ENCODE peak calls at places on chromosomes 13 and 19, in five cellular contexts. One of them, this sample, is unnamed.

GRCh38 chr19:46383846-46384245 is 29.5 kb downstream of the CCDC8 start:
- DNase-seq in uterus: no peak
- DNase-seq in mammary epithelial cell: no peak
- DNase-seq in psoas muscle: no peak
- DNase-seq in hepatocyte: no peak
- DNase-seq in this sample: no peak

GRCh38 chr19:4606921-4607678 is 32.2 kb upstream of the TNFAIP8L1 start:
- DNase-seq in uterus: peak; percentile 20
- DNase-seq in mammary epithelial cell: no peak
- DNase-seq in psoas muscle: peak; percentile 69
- DNase-seq in hepatocyte: peak; percentile 41
- DNase-seq in this sample: no peak

GRCh38 chr13:95176611-95177259 is 124.5 kb downstream of the ABCC4 start:
- DNase-seq in uterus: no peak
- DNase-seq in mammary epithelial cell: no peak
- DNase-seq in psoas muscle: no peak
- DNase-seq in hepatocyte: peak; percentile 19
- DNase-seq in this sample: no peak

GRCh38 chr13:111486801-111487200 is 166.4 kb downstream of the TEX29 start:
- DNase-seq in uterus: no peak
- DNase-seq in mammary epithelial cell: no peak
- DNase-seq in psoas muscle: no peak
- DNase-seq in hepatocyte: no peak
- DNase-seq in this sample: no peak

GRCh38 chr13:48776396-48776795 is 122.7 kb downstream of the CYSLTR2 start:
- DNase-seq in uterus: no peak
- DNase-seq in mammary epithelial cell: no peak
- DNase-seq in psoas muscle: no peak
- DNase-seq in hepatocyte: no peak
- DNase-seq in this sample: no peak

GRCh38 chr13:48775804-48776203 is 122.1 kb downstream of the CYSLTR2 start:
- DNase-seq in uterus: no peak
- DNase-seq in mammary epithelial cell: peak; percentile 86
- DNase-seq in psoas muscle: no peak
- DNase-seq in hepatocyte: peak; percentile 16
- DNase-seq in this sample: no peak

GRCh38 chr19:56350416-56351045 is 35.9 kb upstream of the ZSCAN5A start:
- DNase-seq in uterus: peak; percentile 24
- DNase-seq in mammary epithelial cell: peak; percentile 31
- DNase-seq in psoas muscle: no peak
- DNase-seq in hepatocyte: peak; percentile 57
- DNase-seq in this sample: no peak

GRCh38 chr13:80141114-80141849 is 199.6 kb downstream of the SPRY2 start:
- DNase-seq in uterus: peak; percentile 56
- DNase-seq in mammary epithelial cell: no peak
- DNase-seq in psoas muscle: no peak
- DNase-seq in hepatocyte: peak; percentile 39
- DNase-seq in this sample: no peak

GRCh38 chr13:47017476-47017875 is 120.6 kb upstream of the HTR2A start:
- DNase-seq in uterus: no peak
- DNase-seq in mammary epithelial cell: no peak
- DNase-seq in psoas muscle: no peak
- DNase-seq in hepatocyte: no peak
- DNase-seq in this sample: no peak

GRCh38 chr19:36821758-36822157 is 16.4 kb downstream of the ZNF790 start:
- DNase-seq in uterus: no peak
- DNase-seq in mammary epithelial cell: no peak
- DNase-seq in psoas muscle: no peak
- DNase-seq in hepatocyte: no peak
- DNase-seq in this sample: no peak

GRCh38 chr13:36515466-36515865 is 83.2 kb downstream of the CCNA1 start:
- DNase-seq in uterus: no peak
- DNase-seq in mammary epithelial cell: no peak
- DNase-seq in psoas muscle: no peak
- DNase-seq in hepatocyte: no peak
- DNase-seq in this sample: no peak

GRCh38 chr13:49020940-49021548 is 45.3 kb downstream of the FNDC3A start:
- DNase-seq in uterus: no peak
- DNase-seq in mammary epithelial cell: peak; percentile 62
- DNase-seq in psoas muscle: no peak
- DNase-seq in hepatocyte: no peak
- DNase-seq in this sample: no peak

GRCh38 chr19:18899624-18900560 is 3.9 kb upstream of the CERS1 start:
- DNase-seq in uterus: no peak
- DNase-seq in mammary epithelial cell: no peak
- DNase-seq in psoas muscle: no peak
- DNase-seq in hepatocyte: no peak
- DNase-seq in this sample: no peak

GRCh38 chr19:46972301-46972700 is 47.3 kb upstream of the NPAS1 start:
- DNase-seq in uterus: peak; percentile 45
- DNase-seq in mammary epithelial cell: no peak
- DNase-seq in psoas muscle: peak; percentile 68
- DNase-seq in hepatocyte: no peak
- DNase-seq in this sample: no peak

GRCh38 chr13:66660013-66660804 is 569.9 kb downstream of the PCDH9 start:
- DNase-seq in uterus: no peak
- DNase-seq in mammary epithelial cell: peak; percentile 61
- DNase-seq in psoas muscle: no peak
- DNase-seq in hepatocyte: peak; percentile 4
- DNase-seq in this sample: no peak

GRCh38 chr13:24233351-24233901 is 72.9 kb downstream of the SPATA13 start:
- DNase-seq in uterus: peak; percentile 45
- DNase-seq in mammary epithelial cell: no peak
- DNase-seq in psoas muscle: no peak
- DNase-seq in hepatocyte: peak; percentile 35
- DNase-seq in this sample: no peak

GRCh38 chr13:112897603-112897955 is 71.4 kb upstream of the MCF2L start:
- DNase-seq in uterus: no peak
- DNase-seq in mammary epithelial cell: no peak
- DNase-seq in psoas muscle: no peak
- DNase-seq in hepatocyte: no peak
- DNase-seq in this sample: no peak

GRCh38 chr13:99614465-99614885 is 113.2 kb downstream of the TM9SF2 start:
- DNase-seq in uterus: no peak
- DNase-seq in mammary epithelial cell: peak; percentile 91
- DNase-seq in psoas muscle: no peak
- DNase-seq in hepatocyte: peak; percentile 42
- DNase-seq in this sample: peak; percentile 18

GRCh38 chr13:106143930-106144709 is 391.3 kb downstream of the EFNB2 start:
- DNase-seq in uterus: no peak
- DNase-seq in mammary epithelial cell: peak; percentile 87
- DNase-seq in psoas muscle: no peak
- DNase-seq in hepatocyte: peak; percentile 43
- DNase-seq in this sample: no peak

GRCh38 chr19:30799854-30800755 is 427.9 kb downstream of the ZNF536 start:
- DNase-seq in uterus: no peak
- DNase-seq in mammary epithelial cell: no peak
- DNase-seq in psoas muscle: no peak
- DNase-seq in hepatocyte: peak; percentile 62
- DNase-seq in this sample: no peak

GRCh38 chr19:54262066-54262465 is 5.0 kb upstream of the LILRB5 start:
- DNase-seq in uterus: no peak
- DNase-seq in mammary epithelial cell: no peak
- DNase-seq in psoas muscle: no peak
- DNase-seq in hepatocyte: no peak
- DNase-seq in this sample: no peak

GRCh38 chr19:31503211-31503610 is 154.0 kb upstream of the TSHZ3 start:
- DNase-seq in uterus: no peak
- DNase-seq in mammary epithelial cell: no peak
- DNase-seq in psoas muscle: no peak
- DNase-seq in hepatocyte: no peak
- DNase-seq in this sample: no peak

GRCh38 chr19:33199441-33200265 is 5.5 kb downstream of the LRP3 start:
- DNase-seq in uterus: no peak
- DNase-seq in mammary epithelial cell: no peak
- DNase-seq in psoas muscle: no peak
- DNase-seq in hepatocyte: no peak
- DNase-seq in this sample: no peak

GRCh38 chr13:81017525-81018152 is 676.7 kb upstream of the SPRY2 start:
- DNase-seq in uterus: no peak
- DNase-seq in mammary epithelial cell: peak; percentile 12
- DNase-seq in psoas muscle: no peak
- DNase-seq in hepatocyte: peak; percentile 77
- DNase-seq in this sample: no peak

GRCh38 chr13:107421028-107421427 is 794.3 kb downstream of the LIG4 start:
- DNase-seq in uterus: no peak
- DNase-seq in mammary epithelial cell: no peak
- DNase-seq in psoas muscle: no peak
- DNase-seq in hepatocyte: no peak
- DNase-seq in this sample: no peak

GRCh38 chr13:99376924-99377323 is 69.7 kb upstream of the GPR183 start:
- DNase-seq in uterus: no peak
- DNase-seq in mammary epithelial cell: no peak
- DNase-seq in psoas muscle: no peak
- DNase-seq in hepatocyte: no peak
- DNase-seq in this sample: no peak

GRCh38 chr19:46384396-46384795 is 29.0 kb downstream of the CCDC8 start:
- DNase-seq in uterus: no peak
- DNase-seq in mammary epithelial cell: no peak
- DNase-seq in psoas muscle: no peak
- DNase-seq in hepatocyte: no peak
- DNase-seq in this sample: peak; percentile 24

GRCh38 chr19:808176-808741 is 11.0 kb downstream of the PTBP1 start:
- DNase-seq in uterus: no peak
- DNase-seq in mammary epithelial cell: no peak
- DNase-seq in psoas muscle: no peak
- DNase-seq in hepatocyte: no peak
- DNase-seq in this sample: no peak

GRCh38 chr19:34232566-34233481 is 21.5 kb upstream of the GARRE1 start:
- DNase-seq in uterus: peak; percentile 30
- DNase-seq in mammary epithelial cell: peak; percentile 96
- DNase-seq in psoas muscle: peak; percentile 65
- DNase-seq in hepatocyte: peak; percentile 49
- DNase-seq in this sample: no peak

GRCh38 chr19:2739602-2740313 is at the start of gene SLC39A3:
- DNase-seq in uterus: peak; percentile 99
- DNase-seq in mammary epithelial cell: peak; percentile 96
- DNase-seq in psoas muscle: peak; percentile 99
- DNase-seq in hepatocyte: peak; percentile 98
- DNase-seq in this sample: peak; percentile 98
- H3K27ac ChIP-seq in uterus: peak within 1 kb of the TSS; percentile 73
- H3K27ac ChIP-seq in mammary epithelial cell: no peak within 1 kb of the TSS
- H3K27ac ChIP-seq in psoas muscle: peak within 1 kb of the TSS; percentile 72
- H3K27ac ChIP-seq in hepatocyte: no peak within 1 kb of the TSS
- H3K27ac ChIP-seq in this sample: no peak within 1 kb of the TSS

DNA sequence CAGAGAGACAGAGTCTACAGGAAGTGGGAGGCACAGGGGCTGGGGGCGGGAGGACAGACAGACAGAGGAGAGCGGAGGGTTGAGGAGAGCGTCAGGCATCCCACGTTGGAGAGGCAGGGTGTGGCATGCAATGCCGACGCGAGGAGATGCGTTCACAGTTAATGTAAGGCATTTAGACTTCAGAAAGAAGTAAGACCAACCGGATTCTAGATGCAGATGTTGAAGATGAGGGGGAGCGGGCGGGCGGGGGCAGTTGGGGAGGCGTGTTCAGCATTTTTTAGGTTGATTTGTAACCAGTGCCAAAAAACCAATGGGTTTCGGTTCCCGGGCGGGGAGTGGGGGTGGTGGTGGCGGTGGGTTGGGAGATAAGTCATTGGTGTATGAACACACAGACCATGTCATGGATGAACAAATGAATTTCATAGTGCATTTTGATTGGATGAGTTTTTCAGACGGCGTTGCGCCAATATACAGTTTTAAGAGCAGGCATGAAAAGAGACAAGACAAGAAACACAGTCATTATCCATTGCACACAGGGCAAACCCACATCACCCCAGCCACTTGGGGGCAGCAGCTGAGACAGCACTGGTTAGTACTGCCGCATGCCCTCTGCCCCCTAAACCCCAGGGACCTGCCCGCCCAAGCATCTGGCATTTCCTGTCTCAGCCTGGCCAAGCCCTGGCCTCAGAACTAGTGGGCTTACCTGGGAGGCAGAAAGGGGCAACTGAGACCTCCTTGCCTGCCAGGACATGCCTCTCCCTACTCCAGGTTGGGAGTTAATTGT is 91.3 kb downstream of the IER2 start:
- DNase-seq in uterus: no peak
- DNase-seq in mammary epithelial cell: peak; percentile 9
- DNase-seq in psoas muscle: no peak
- DNase-seq in hepatocyte: no peak
- DNase-seq in this sample: peak; percentile 4
- TF ChIP-seq CTCF in uterus: no peak
- TF ChIP-seq CTCF in mammary epithelial cell: peak; percentile 24
- TF ChIP-seq CTCF in psoas muscle: no peak
- TF ChIP-seq CTCF in hepatocyte: no peak
- TF ChIP-seq CTCF in this sample: no peak

GRCh38 chr13:74206061-74206561 is 71.9 kb upstream of the KLF12 start:
- DNase-seq in uterus: no peak
- DNase-seq in mammary epithelial cell: peak; percentile 55
- DNase-seq in psoas muscle: no peak
- DNase-seq in hepatocyte: no peak
- DNase-seq in this sample: no peak
- H3K27ac ChIP-seq in uterus: no peak overlapping the region
- H3K27ac ChIP-seq in mammary epithelial cell: no peak overlapping the region
- H3K27ac ChIP-seq in psoas muscle: no peak overlapping the region
- H3K27ac ChIP-seq in hepatocyte: no peak overlapping the region
- H3K27ac ChIP-seq in this sample: no peak overlapping the region

GRCh38 chr13:35470671-35471465 is 5.6 kb downstream of the MAB21L1 start:
- DNase-seq in uterus: peak; percentile 49
- DNase-seq in mammary epithelial cell: no peak
- DNase-seq in psoas muscle: peak; percentile 84
- DNase-seq in hepatocyte: peak; percentile 64
- DNase-seq in this sample: no peak
- TF ChIP-seq CTCF in uterus: no peak
- TF ChIP-seq CTCF in mammary epithelial cell: no peak
- TF ChIP-seq CTCF in psoas muscle: no peak
- TF ChIP-seq CTCF in hepatocyte: no peak
- TF ChIP-seq CTCF in this sample: no peak

This sample was measured in CD4-positive, alpha-beta T cell.